ENCODE peak calls at places on chromosome 17, in seven cellular contexts. P is NCI-H460; M is HCT116; K is activated T-cell treated with anti-CD3 and anti-CD28 coated beads, Interleukin-2, amount 50 U/mL, for 72 hours; B is stimulated activated naive CD8-positive, alpha-beta T cell treated with anti-CD3 and anti-CD28 coated beads, Interleukin-15, amount 100 ng/mL, for 72 hours; R is fibroblast of lung; Y is cardiac fibroblast. O is an unnamed sample.

GRCh38 chr17:56153215-56153614 is at the start of gene ANKFN1:
- DNase-seq in P (no peak), M (no peak), K (no peak), B (no peak), R (no peak), Y (no peak), O (no peak)

GRCh38 chr17:69565447-69565846 is 150.9 kb downstream of the MAP2K6 start:
- DNase-seq in P (no peak), M (no peak), K (no peak), B (no peak), R (no peak), Y (no peak), O (no peak)

GRCh38 chr17:31627960-31628359 is 231.1 kb downstream of the COPRS start:
- DNase-seq in P (no peak), M (no peak), K (no peak), B (no peak), R (peak), Y (no peak), O (no peak)

GRCh38 chr17:39752241-39752831 is 14.6 kb downstream of the GRB7 start:
- DNase-seq in P (no peak), M (no peak), K (no peak), B (no peak), R (no peak), Y (no peak), O (no peak)

GRCh38 chr17:79616801-79617200 is 6.0 kb upstream of the RBFOX3 start:
- DNase-seq in P (no peak), M (no peak), K (no peak), B (no peak), R (no peak), Y (no peak), O (no peak)

GRCh38 chr17:7266784-7267183 is 4.5 kb upstream of the CLDN7 start:
- DNase-seq in P (no peak), M (no peak), K (no peak), B (no peak), R (no peak), Y (no peak), O (no peak)

GRCh38 chr17:39663688-39664580 is 1.2 kb upstream of the TCAP start:
- DNase-seq in P (no peak), M (peak), K (no peak), B (no peak), R (no peak), Y (no peak), O (no peak)

GRCh38 chr17:21174186-21174585 is 39.8 kb downstream of the TMEM11 start:
- DNase-seq in P (no peak), M (no peak), K (no peak), B (no peak), R (no peak), Y (no peak), O (no peak)

GRCh38 chr17:40314557-40314953 is 5.6 kb downstream of the RARA start:
- DNase-seq in P (peak), M (peak), K (peak), B (peak), R (peak), Y (peak), O (no peak)

GRCh38 chr17:76816590-76817135 is 51.5 kb upstream of the MGAT5B start:
- DNase-seq in P (peak), M (peak), K (peak), B (peak), R (peak), Y (peak), O (peak)

GRCh38 chr17:8913091-8913490 is 45.6 kb upstream of the PIK3R6 start:
- DNase-seq in P (no peak), M (no peak), K (no peak), B (no peak), R (no peak), Y (no peak), O (no peak)

GRCh38 chr17:77708049-77708448 is 250.5 kb upstream of the TNRC6C start:
- DNase-seq in P (no peak), M (no peak), K (no peak), B (peak), R (no peak), Y (no peak), O (no peak)

GRCh38 chr17:33369149-33369548 is 76.1 kb upstream of the ASIC2 start:
- DNase-seq in P (no peak), M (no peak), K (no peak), B (no peak), R (no peak), Y (no peak), O (no peak)

GRCh38 chr17:8044819-8045810 is 6.3 kb downstream of the ALOX15B start:
- DNase-seq in P (no peak), M (no peak), K (no peak), B (no peak), R (no peak), Y (no peak), O (no peak)

GRCh38 chr17:48930435-48930873 is 14.2 kb downstream of the SNF8 start:
- DNase-seq in P (no peak), M (no peak), K (no peak), B (no peak), R (no peak), Y (no peak), O (no peak)

GRCh38 chr17:79664925-79665738 is 54.3 kb upstream of the RBFOX3 start:
- DNase-seq in P (no peak), M (peak), K (no peak), B (no peak), R (peak), Y (peak), O (peak)

GRCh38 chr17:8377422-8377821 is 918 bp upstream of the KRABD2 start:
- DNase-seq in P (no peak), M (no peak), K (no peak), B (no peak), R (no peak), Y (no peak), O (no peak)

GRCh38 chr17:1989135-1989534 is 36.0 kb downstream of the RTN4RL1 start:
- DNase-seq in P (no peak), M (peak), K (no peak), B (no peak), R (peak), Y (peak), O (no peak)

GRCh38 chr17:64171041-64171440 is 41.1 kb upstream of the ERN1 start:
- DNase-seq in P (no peak), M (no peak), K (no peak), B (no peak), R (no peak), Y (peak), O (no peak)

GRCh38 chr17:30427611-30428010 is 48.9 kb downstream of the CPD start:
- DNase-seq in P (no peak), M (no peak), K (no peak), B (no peak), R (no peak), Y (no peak), O (no peak)

GRCh38 chr17:10737168-10737622 is 7.4 kb upstream of the TMEM220 start:
- DNase-seq in P (peak), M (peak), K (peak), B (peak), R (peak), Y (peak), O (peak)

GRCh38 chr17:20010099-20010863 is 1.1 kb downstream of the SPECC1 start:
- DNase-seq in P (peak), M (peak), K (peak), B (no peak), R (peak), Y (peak), O (peak)

GRCh38 chr17:34644941-34645550 is 65.7 kb downstream of the TMEM132E start:
- DNase-seq in P (no peak), M (no peak), K (no peak), B (no peak), R (no peak), Y (no peak), O (no peak)

GRCh38 chr17:48555616-48556533 is 11.0 kb upstream of the HOXB2 start:
- DNase-seq in P (no peak), M (no peak), K (no peak), B (no peak), R (peak), Y (no peak), O (no peak)

GRCh38 chr17:38449364-38449763 is 21.1 kb downstream of the ARHGAP23 start:
- DNase-seq in P (no peak), M (no peak), K (no peak), B (no peak), R (no peak), Y (peak), O (no peak)

GRCh38 chr17:3529817-3530741 is 27.5 kb downstream of the TRPV3 start:
- DNase-seq in P (no peak), M (no peak), K (no peak), B (no peak), R (peak), Y (peak), O (no peak)

GRCh38 chr17:9725575-9725974 is 65.8 kb downstream of the DHRS7C start:
- DNase-seq in P (no peak), M (no peak), K (no peak), B (no peak), R (no peak), Y (no peak), O (peak)

GRCh38 chr17:5769936-5770335 is 185.6 kb upstream of the NLRP1 start:
- DNase-seq in P (no peak), M (no peak), K (no peak), B (no peak), R (peak), Y (no peak), O (peak)

GRCh38 chr17:70028397-70028796 is 46.6 kb upstream of the KCNJ16 start:
- DNase-seq in P (no peak), M (no peak), K (no peak), B (no peak), R (peak), Y (no peak), O (no peak)

GRCh38 chr17:42554250-42555121 is 1.8 kb downstream of the HSD17B1 start:
- DNase-seq in P (peak), M (no peak), K (peak), B (peak), R (peak), Y (peak), O (peak)

GRCh38 chr17:57859601-57860413 is 10.0 kb upstream of the MRPS23 start:
- DNase-seq in P (no peak), M (no peak), K (no peak), B (no peak), R (no peak), Y (no peak), O (no peak)

GRCh38 chr17:49089094-49089493 is 43.5 kb upstream of the B4GALNT2 start:
- DNase-seq in P (no peak), M (no peak), K (no peak), B (no peak), R (no peak), Y (no peak), O (no peak)

GRCh38 chr17:67449885-67450755 is 73.0 kb downstream of the PITPNC1 start:
- DNase-seq in P (no peak), M (no peak), K (no peak), B (no peak), R (no peak), Y (no peak), O (no peak)

GRCh38 chr17:36994438-36994837 is 45.7 kb downstream of the AATF start:
- DNase-seq in P (no peak), M (no peak), K (no peak), B (no peak), R (no peak), Y (no peak), O (no peak)

GRCh38 chr17:30238387-30239088 is 3.0 kb upstream of the SLC6A4 start:
- DNase-seq in P (no peak), M (no peak), K (no peak), B (no peak), R (no peak), Y (no peak), O (no peak)

GRCh38 chr17:15490634-15491261 is 23.3 kb upstream of the CDRT4 start:
- DNase-seq in P (peak), M (peak), K (peak), B (no peak), R (peak), Y (peak), O (no peak)

GRCh38 chr17:73386561-73386960 is 74.8 kb upstream of the CDC42EP4 start:
- DNase-seq in P (no peak), M (no peak), K (no peak), B (no peak), R (no peak), Y (no peak), O (no peak)

GRCh38 chr17:9239260-9239820 is 218.0 kb downstream of the NTN1 start:
- DNase-seq in P (no peak), M (no peak), K (peak), B (peak), R (no peak), Y (no peak), O (no peak)

O was measured in cerebellum.